ENCODE peak calls at places on chromosomes 2 and 18, in nine cellular contexts. G, R, T, P, D, Z, W, L and F are unnamed samples.
A peak's percentile ranks its signal among the peaks of the same experiment; 100 is the strongest.

GRCh38 chr2:31539505-31539904 is 41.2 kb downstream of the SRD5A2 start:
- DNase-seq in G (no peak), R (no peak), T (no peak), P (no peak), D (no peak), Z (no peak), W (no peak), L (no peak), F (no peak)

GRCh38 chr18:79405781-79406575 is 10.2 kb downstream of the NFATC1 start:
- DNase-seq in G (peak; percentile 97), R (peak; percentile 87), T (no peak), P (peak; percentile 93), D (no peak), Z (no peak), W (peak; percentile 77), L (no peak), F (peak; percentile 85)

GRCh38 chr2:216855614-216856013 is 4.2 kb downstream of the TNP1 start:
- DNase-seq in G (no peak), R (no peak), T (no peak), P (no peak), D (no peak), Z (no peak), W (no peak), L (no peak), F (no peak)

GRCh38 chr2:176130153-176130916 is 830 bp downstream of the HOXD8 start:
- DNase-seq in G (peak; percentile 84), R (no peak), T (no peak), P (no peak), D (peak; percentile 49), Z (no peak), W (peak; percentile 56), L (peak; percentile 80), F (no peak)

GRCh38 chr2:79887747-79888374 is 375.0 kb downstream of the CTNNA2 start:
- DNase-seq in G (no peak), R (no peak), T (peak; percentile 31), P (no peak), D (peak; percentile 74), Z (no peak), W (no peak), L (peak; percentile 54), F (no peak)

GRCh38 chr2:215615067-215615828 is 179.4 kb upstream of the FN1 start:
- DNase-seq in G (peak; percentile 68), R (no peak), T (no peak), P (no peak), D (no peak), Z (no peak), W (no peak), L (no peak), F (no peak)

GRCh38 chr2:203669820-203670219 is 36.6 kb upstream of the CD28 start:
- DNase-seq in G (no peak), R (no peak), T (no peak), P (no peak), D (no peak), Z (no peak), W (no peak), L (no peak), F (no peak)

GRCh38 chr18:38886235-38886634 is 1320.6 kb upstream of the CELF4 start:
- DNase-seq in G (no peak), R (no peak), T (no peak), P (no peak), D (no peak), Z (no peak), W (no peak), L (no peak), F (no peak)

GRCh38 chr2:101206080-101206479 is 46.6 kb upstream of the CNOT11 start:
- DNase-seq in G (no peak), R (no peak), T (no peak), P (no peak), D (no peak), Z (no peak), W (no peak), L (no peak), F (no peak)

GRCh38 chr2:36677386-36677785 is 19.1 kb upstream of the VIT start:
- DNase-seq in G (no peak), R (no peak), T (no peak), P (no peak), D (no peak), Z (no peak), W (no peak), L (no peak), F (no peak)

GRCh38 chr2:204743368-204743960 is 198.2 kb downstream of the PARD3B start:
- DNase-seq in G (no peak), R (no peak), T (no peak), P (no peak), D (no peak), Z (no peak), W (no peak), L (no peak), F (no peak)

GRCh38 chr2:69032336-69032735 is 19.4 kb downstream of the ANTXR1 start:
- DNase-seq in G (no peak), R (no peak), T (no peak), P (no peak), D (no peak), Z (no peak), W (no peak), L (no peak), F (no peak)

GRCh38 chr2:241315183-241315878 is at the start of gene HDLBP:
- DNase-seq in G (peak; percentile 100), R (peak; percentile 98), T (peak; percentile 97), P (peak; percentile 94), D (peak; percentile 98), Z (peak; percentile 99), W (peak; percentile 100), L (peak; percentile 99), F (peak; percentile 94)

GRCh38 chr2:241315879-241316700 is at the start of gene SEPTIN2:
- DNase-seq in G (peak; percentile 98), R (no peak), T (peak; percentile 32), P (no peak), D (no peak), Z (peak; percentile 64), W (peak; percentile 78), L (no peak), F (no peak)

GRCh38 chr2:241316825-241317224 is 1.1 kb downstream of the SEPTIN2 start:
- DNase-seq in G (no peak), R (no peak), T (no peak), P (no peak), D (no peak), Z (no peak), W (no peak), L (no peak), F (no peak)

GRCh38 chr2:241314181-241314932 is 1.1 kb downstream of the HDLBP start:
- DNase-seq in G (no peak), R (no peak), T (peak; percentile 8), P (no peak), D (no peak), Z (no peak), W (no peak), L (no peak), F (no peak)

GRCh38 chr2:241314933-241315182 is 614 bp downstream of the HDLBP start:
- DNase-seq in G (no peak), R (no peak), T (no peak), P (no peak), D (no peak), Z (no peak), W (no peak), L (no peak), F (no peak)
- TF ChIP-seq POLR2AphosphoS5 in G (no peak), R (no peak), T (no peak), P (no peak), D (peak; percentile 51), Z (no peak), W (peak; percentile 80), L (peak; percentile 76), F (no peak)

GRCh38 chr2:8006181-8006580 is 675.7 kb upstream of the ID2 start:
- DNase-seq in G (no peak), R (no peak), T (no peak), P (no peak), D (no peak), Z (no peak), W (no peak), L (no peak), F (no peak)

GRCh38 chr2:8002765-8003393 is 679.0 kb upstream of the ID2 start:
- DNase-seq in G (no peak), R (no peak), T (no peak), P (no peak), D (peak; percentile 5), Z (no peak), W (no peak), L (no peak), F (no peak)

GRCh38 chr2:8006626-8007025 is 675.2 kb upstream of the ID2 start:
- DNase-seq in G (no peak), R (no peak), T (no peak), P (no peak), D (no peak), Z (no peak), W (no peak), L (no peak), F (no peak)

GRCh38 chr2:8003462-8004075 is 678.3 kb upstream of the ID2 start:
- DNase-seq in G (no peak), R (no peak), T (no peak), P (no peak), D (peak; percentile 27), Z (peak; percentile 22), W (peak; percentile 19), L (peak; percentile 93), F (no peak)

DNA sequence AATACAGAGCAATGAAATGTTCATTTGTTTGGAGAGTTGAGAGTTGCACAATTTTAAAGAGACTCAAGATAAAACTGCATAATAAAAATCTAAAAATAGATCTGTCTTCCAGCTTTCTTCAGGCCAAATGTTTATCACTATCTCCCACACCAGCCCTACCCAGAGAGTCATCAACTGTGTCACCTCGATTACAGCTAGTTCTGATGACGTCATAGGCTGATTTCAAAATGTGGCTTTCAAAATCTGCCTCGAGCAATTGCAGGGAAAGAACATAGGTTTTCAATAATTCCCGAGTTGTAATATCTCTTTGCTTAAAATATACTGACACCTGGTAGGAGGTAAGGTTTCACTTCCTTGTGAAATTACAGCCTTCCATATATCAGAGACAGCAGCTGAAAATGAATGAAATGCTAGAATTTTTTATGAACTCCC is 677.6 kb upstream of the ID2 start:
- DNase-seq in G (no peak), R (no peak), T (no peak), P (no peak), D (peak; percentile 90), Z (peak; percentile 26), W (peak; percentile 48), L (peak; percentile 81), F (no peak)
- TF ChIP-seq POLR2AphosphoS5 in G (no peak), R (no peak), T (no peak), P (no peak), D (peak; percentile 92), Z (peak; percentile 39), W (no peak), L (no peak), F (no peak)

DNA sequence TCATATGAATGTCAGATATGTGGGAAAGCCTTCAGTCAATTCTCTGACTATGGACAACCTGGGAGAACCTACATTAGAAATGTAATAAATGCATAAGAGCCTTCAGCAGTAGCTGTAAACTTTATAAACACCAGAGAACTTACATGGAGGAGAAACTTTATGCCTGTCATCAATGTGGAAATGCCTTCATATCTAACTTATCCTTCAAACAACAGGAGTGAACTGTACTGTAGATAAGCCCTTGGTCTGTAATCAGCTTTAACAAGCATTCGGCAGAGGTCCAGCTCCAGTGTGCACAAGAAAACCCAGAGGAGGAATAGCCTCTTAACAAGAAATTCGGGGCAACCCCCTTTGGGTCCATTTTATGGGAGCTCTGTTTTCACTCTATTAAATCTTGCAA is 14.8 kb upstream of the UXS1 start:
- DNase-seq in G (no peak), R (no peak), T (no peak), P (no peak), D (peak; percentile 80), Z (no peak), W (no peak), L (no peak), F (no peak)
- TF ChIP-seq POLR2AphosphoS5 in G (no peak), R (no peak), T (no peak), P (no peak), D (peak; percentile 73), Z (no peak), W (no peak), L (no peak), F (no peak)

GRCh38 chr2:201798252-201798918 is 8.0 kb upstream of the CDK15 start:
- DNase-seq in G (no peak), R (no peak), T (no peak), P (no peak), D (no peak), Z (no peak), W (no peak), L (no peak), F (no peak)
- TF ChIP-seq POLR2AphosphoS5 in G (no peak), R (no peak), T (no peak), P (no peak), D (no peak), Z (no peak), W (no peak), L (peak; percentile 86), F (no peak)